ENCODE peak calls at places on chromosomes 12 and 14, in seven cellular contexts. Y is naive thymus-derived CD8-positive, alpha-beta T cell; O is activated T-cell treated with anti-CD3 and anti-CD28 coated beads for 48 hours; U is hippocampal formation; T is heart left ventricle; Q is epithelial cell of esophagus; J is sciatic nerve. H is an unnamed sample.

GRCh38 chr14:36661506-36662257 is at the start of gene PAX9:
- DNase-seq in Y (no peak), O (peak), U (no peak), T (peak), Q (peak), J (peak), H (no peak)

GRCh38 chr14:65704850-65705249 is 292.3 kb downstream of the FUT8 start:
- DNase-seq in Y (no peak), O (no peak), U (no peak), T (no peak), Q (peak), J (no peak), H (no peak)

GRCh38 chr12:45789025-45789424 is 59.5 kb downstream of the ARID2 start:
- DNase-seq in Y (no peak), O (no peak), U (no peak), T (no peak), Q (peak), J (no peak), H (no peak)

GRCh38 chr12:106227641-106228319 is 20.0 kb downstream of the CKAP4 start:
- DNase-seq in Y (peak), O (no peak), U (no peak), T (no peak), Q (peak), J (no peak), H (peak)

GRCh38 chr12:120846721-120847120 is 57.4 kb downstream of the SPPL3 start:
- DNase-seq in Y (no peak), O (no peak), U (peak), T (no peak), Q (no peak), J (no peak), H (no peak)

GRCh38 chr14:72844528-72844927 is 49.4 kb downstream of the DPF3 start:
- DNase-seq in Y (no peak), O (no peak), U (no peak), T (no peak), Q (peak), J (no peak), H (no peak)

GRCh38 chr12:122730215-122731014 is at the start of gene HCAR1:
- DNase-seq in Y (no peak), O (peak), U (no peak), T (no peak), Q (no peak), J (peak), H (no peak)

GRCh38 chr14:28754209-28754985 is 12.2 kb upstream of the FOXG1 start:
- DNase-seq in Y (no peak), O (no peak), U (peak), T (no peak), Q (peak), J (no peak), H (no peak)

GRCh38 chr12:48968467-48968866 is 3.1 kb downstream of the WNT10B start:
- DNase-seq in Y (no peak), O (no peak), U (no peak), T (no peak), Q (no peak), J (no peak), H (no peak)

GRCh38 chr14:55624913-55625312 is 44.9 kb downstream of the KTN1 start:
- DNase-seq in Y (no peak), O (no peak), U (no peak), T (no peak), Q (no peak), J (no peak), H (no peak)

GRCh38 chr12:12551115-12551514 is 11.5 kb downstream of the DUSP16 start:
- DNase-seq in Y (no peak), O (no peak), U (no peak), T (no peak), Q (no peak), J (no peak), H (no peak)

GRCh38 chr12:126926023-126926600 is 1340.9 kb upstream of the TMEM132C start:
- DNase-seq in Y (no peak), O (no peak), U (no peak), T (no peak), Q (peak), J (no peak), H (no peak)

GRCh38 chr14:67111031-67111430 is 78.2 kb upstream of the GARIN2 start:
- DNase-seq in Y (no peak), O (no peak), U (no peak), T (no peak), Q (no peak), J (no peak), H (no peak)

GRCh38 chr12:104567832-104568490 is 111.2 kb downstream of the CHST11 start:
- DNase-seq in Y (no peak), O (no peak), U (peak), T (no peak), Q (no peak), J (no peak), H (no peak)

GRCh38 chr12:77299910-77300772 is 234.8 kb upstream of the E2F7 start:
- DNase-seq in Y (no peak), O (no peak), U (no peak), T (no peak), Q (peak), J (no peak), H (no peak)

GRCh38 chr14:26293909-26294308 is 303.9 kb downstream of the NOVA1 start:
- DNase-seq in Y (no peak), O (no peak), U (no peak), T (no peak), Q (peak), J (no peak), H (no peak)

GRCh38 chr12:32497864-32498263 is 98.5 kb downstream of the FGD4 start:
- DNase-seq in Y (no peak), O (no peak), U (no peak), T (no peak), Q (no peak), J (no peak), H (no peak)

GRCh38 chr12:67386869-67387570 is 117.9 kb downstream of the CAND1 start:
- DNase-seq in Y (no peak), O (no peak), U (no peak), T (no peak), Q (no peak), J (no peak), H (no peak)

GRCh38 chr12:76927170-76927784 is 48.5 kb upstream of the CSRP2 start:
- DNase-seq in Y (peak), O (peak), U (no peak), T (no peak), Q (peak), J (no peak), H (no peak)